ENCODE peak calls at places on chromosomes 12 and 14, in ten cellular contexts. M is left ventricle myocardium inferior; E is stimulated activated CD8-positive, alpha-beta memory T cell treated with anti-CD3 and anti-CD28 coated beads, Interleukin-7, amount 100 ng/mL, for 48 hours; U is stimulated activated CD4-positive, alpha-beta T cell treated with anti-CD3 and anti-CD28 coated beads, Interleukin-2, amount 100 ng/mL, for 48 hours; K is choroid plexus epithelial cell; I is PC-3; G is activated T-helper 1 cell treated with Interleukin-2 at 50 U/mL for 16 hours; R is HEK293T; N is activated CD4-positive, CD25-positive, alpha-beta regulatory T cell; P is EL. S is an unnamed sample.

GRCh38 chr12:106097011-106097410 is 41.7 kb downstream of the NUAK1 start:
- DNase-seq in R (no peak), G (no peak), K (no peak), P (no peak), I (peak), N (no peak), M (no peak), E (no peak), U (no peak), S (no peak)

GRCh38 chr14:73467800-73468199 is 9.5 kb upstream of the NUMB start:
- DNase-seq in N (no peak), M (no peak), U (peak), P (no peak), G (no peak), I (no peak), K (peak), R (no peak), E (peak), S (no peak)

GRCh38 chr12:129911437-129912049 is 7.7 kb upstream of the TMEM132D start:
- DNase-seq in K (peak), P (no peak), E (no peak), I (peak), N (no peak), R (peak), G (no peak), M (peak), U (peak), S (peak)

GRCh38 chr12:122096591-122097149 is 18.1 kb downstream of the MLXIP start:
- DNase-seq in R (no peak), G (no peak), M (no peak), I (no peak), N (no peak), K (no peak), U (no peak), E (no peak), P (no peak), S (no peak)

GRCh38 chr14:34086358-34086757 is 135.5 kb upstream of the EGLN3 start:
- DNase-seq in R (no peak), G (no peak), E (no peak), U (no peak), K (no peak), P (no peak), M (no peak), I (no peak), N (no peak), S (no peak)

GRCh38 chr14:61120576-61120975 is 139.5 kb downstream of the SLC38A6 start:
- DNase-seq in I (no peak), U (no peak), E (no peak), G (no peak), P (no peak), R (no peak), M (no peak), N (no peak), K (no peak), S (no peak)

GRCh38 chr14:59273737-59274136 is 85.3 kb downstream of the DAAM1 start:
- DNase-seq in I (no peak), G (no peak), U (no peak), M (no peak), K (no peak), N (no peak), R (no peak), E (no peak), P (no peak), S (no peak)

GRCh38 chr14:102775855-102776760 is 1.1 kb upstream of the TRAF3 start:
- DNase-seq in N (no peak), E (no peak), M (no peak), R (no peak), G (no peak), P (peak), I (peak), U (no peak), K (peak), S (peak)

GRCh38 chr12:94938583-94938982 is 64.9 kb downstream of the NDUFA12 start:
- DNase-seq in N (no peak), G (no peak), M (no peak), K (no peak), I (no peak), E (no peak), U (no peak), P (no peak), R (no peak), S (no peak)

GRCh38 chr12:88448337-88448944 is 131.8 kb downstream of the KITLG start:
- DNase-seq in G (no peak), N (no peak), K (no peak), E (no peak), I (no peak), P (no peak), U (no peak), R (peak), M (no peak), S (no peak)

GRCh38 chr14:31090872-31091764 is 64.9 kb upstream of the STRN3 start:
- DNase-seq in P (peak), R (no peak), I (peak), G (no peak), U (no peak), M (no peak), K (peak), N (no peak), E (no peak), S (peak)

GRCh38 chr12:100901266-100901665 is 106.7 kb downstream of the ANO4 start:
- DNase-seq in P (peak), K (no peak), M (no peak), U (no peak), N (no peak), G (no peak), I (no peak), E (no peak), R (no peak), S (no peak)

GRCh38 chr12:133026996-133027395 is 10.3 kb upstream of the ZNF84 start:
- DNase-seq in N (no peak), G (no peak), U (no peak), M (no peak), I (no peak), P (no peak), E (no peak), R (no peak), K (no peak), S (no peak)

GRCh38 chr14:55160989-55161388 is 30.4 kb downstream of the DLGAP5 start:
- DNase-seq in M (no peak), R (no peak), E (no peak), N (no peak), I (peak), G (no peak), P (peak), K (peak), U (no peak), S (peak)

GRCh38 chr12:5560242-5560641 is 128.3 kb downstream of the NTF3 start:
- DNase-seq in G (no peak), R (no peak), P (no peak), I (no peak), U (no peak), N (no peak), K (no peak), M (no peak), E (no peak), S (no peak)

GRCh38 chr14:100039903-100040302 is 25.3 kb upstream of the EVL start:
- DNase-seq in E (no peak), U (no peak), R (no peak), N (no peak), I (no peak), P (no peak), G (no peak), M (no peak), K (no peak), S (no peak)

GRCh38 chr12:82425241-82425640 is 66.9 kb downstream of the METTL25 start:
- DNase-seq in U (no peak), P (peak), R (no peak), G (no peak), N (no peak), I (peak), E (no peak), K (peak), M (no peak), S (no peak)

GRCh38 chr12:122031342-122032216 is 9.9 kb downstream of the BCL7A start:
- DNase-seq in E (no peak), N (peak), I (peak), G (peak), P (peak), R (peak), U (peak), M (peak), K (peak), S (peak)

GRCh38 chr12:131703161-131703560 is 7.7 kb upstream of the SFSWAP start:
- DNase-seq in N (no peak), M (no peak), K (no peak), I (no peak), U (no peak), R (no peak), E (no peak), P (no peak), G (no peak), S (no peak)

GRCh38 chr12:117472983-117473382 is 111.6 kb upstream of the NOS1 start:
- DNase-seq in K (no peak), P (no peak), I (peak), N (no peak), U (no peak), G (no peak), M (no peak), E (no peak), R (peak), S (peak)

GRCh38 chr14:33081259-33081658 is 142.6 kb downstream of the NPAS3 start:
- DNase-seq in M (no peak), R (no peak), N (no peak), U (no peak), K (no peak), P (no peak), E (no peak), G (no peak), I (no peak), S (no peak)

GRCh38 chr12:94640134-94640928 is 10.0 kb downstream of the TMCC3 start:
- DNase-seq in I (peak), U (peak), K (peak), P (peak), M (no peak), G (no peak), E (peak), N (no peak), R (no peak), S (no peak)